ENCODE peak calls at places on chromosome 19, in nine cellular contexts. Y, D, P, K, R, T, U, O and Z are unnamed samples.

GRCh38 chr19:20359933-20360720 is 193.1 kb downstream of the ZNF486 start:
- DNase-seq in D (no peak), P (no peak), U (no peak), O (no peak), K (no peak), R (no peak), Y (no peak), T (no peak), Z (no peak)

GRCh38 chr19:51541458-51542357 is 10.2 kb upstream of the SIGLEC6 start:
- DNase-seq in Y (peak), D (no peak), T (no peak), P (no peak), U (no peak), R (no peak), O (no peak), K (no peak), Z (no peak)

GRCh38 chr19:7540761-7541480 is 5.4 kb downstream of the PNPLA6 start:
- DNase-seq in R (no peak), D (peak), T (no peak), U (no peak), Y (peak), P (no peak), K (no peak), O (peak), Z (no peak)

GRCh38 chr19:18322318-18322758 is 538 bp downstream of the LSM4 start:
- DNase-seq in R (no peak), K (peak), O (peak), Y (no peak), U (peak), T (no peak), D (peak), P (peak), Z (peak)

GRCh38 chr19:48135411-48135810 is 24.8 kb upstream of the PLA2G4C start:
- DNase-seq in Y (no peak), D (no peak), T (no peak), U (no peak), R (no peak), K (peak), P (no peak), O (no peak), Z (no peak)

GRCh38 chr19:30391554-30392551 is 19.7 kb downstream of the ZNF536 start:
- DNase-seq in O (peak), K (no peak), U (no peak), D (peak), P (peak), Y (no peak), T (no peak), R (no peak), Z (no peak)

GRCh38 chr19:47310819-47311218 is 1.2 kb downstream of the C5AR1 start:
- DNase-seq in D (no peak), U (no peak), T (no peak), O (no peak), Y (peak), R (no peak), K (no peak), P (peak), Z (no peak)

GRCh38 chr19:16509141-16510061 is 13.2 kb downstream of the C19orf44 start:
- DNase-seq in T (no peak), Y (no peak), K (no peak), R (no peak), O (peak), U (no peak), P (peak), D (peak), Z (no peak)

GRCh38 chr19:3285647-3286176 is 61.3 kb downstream of the CELF5 start:
- DNase-seq in O (no peak), T (peak), P (no peak), K (no peak), R (peak), Y (peak), D (no peak), U (no peak), Z (no peak)

GRCh38 chr19:55700813-55701212 is 25.8 kb downstream of the EPN1 start:
- DNase-seq in P (no peak), U (no peak), T (no peak), Y (peak), D (no peak), K (no peak), O (no peak), R (no peak), Z (no peak)

GRCh38 chr19:33638167-33639033 is 16.6 kb downstream of the CHST8 start:
- DNase-seq in T (no peak), O (no peak), K (no peak), U (no peak), D (no peak), Y (peak), P (no peak), R (no peak), Z (no peak)

GRCh38 chr19:45814166-45814780 is 835 bp downstream of the RSPH6A start:
- DNase-seq in T (no peak), D (no peak), O (no peak), P (peak), K (no peak), R (no peak), Y (no peak), U (no peak), Z (no peak)

GRCh38 chr19:45817010-45817724 is 2.1 kb upstream of the RSPH6A start:
- DNase-seq in U (peak), Y (peak), D (peak), P (peak), T (peak), R (peak), K (peak), O (peak), Z (peak)

GRCh38 chr19:45816236-45817009 is 1.3 kb upstream of the RSPH6A start:
- DNase-seq in R (no peak), D (no peak), U (no peak), Y (no peak), P (no peak), O (no peak), K (no peak), T (no peak), Z (no peak)

GRCh38 chr19:45814851-45815481 is at the start of gene RSPH6A:
- DNase-seq in D (no peak), Y (no peak), P (no peak), U (no peak), K (no peak), T (no peak), R (no peak), O (no peak), Z (no peak)

DNA sequence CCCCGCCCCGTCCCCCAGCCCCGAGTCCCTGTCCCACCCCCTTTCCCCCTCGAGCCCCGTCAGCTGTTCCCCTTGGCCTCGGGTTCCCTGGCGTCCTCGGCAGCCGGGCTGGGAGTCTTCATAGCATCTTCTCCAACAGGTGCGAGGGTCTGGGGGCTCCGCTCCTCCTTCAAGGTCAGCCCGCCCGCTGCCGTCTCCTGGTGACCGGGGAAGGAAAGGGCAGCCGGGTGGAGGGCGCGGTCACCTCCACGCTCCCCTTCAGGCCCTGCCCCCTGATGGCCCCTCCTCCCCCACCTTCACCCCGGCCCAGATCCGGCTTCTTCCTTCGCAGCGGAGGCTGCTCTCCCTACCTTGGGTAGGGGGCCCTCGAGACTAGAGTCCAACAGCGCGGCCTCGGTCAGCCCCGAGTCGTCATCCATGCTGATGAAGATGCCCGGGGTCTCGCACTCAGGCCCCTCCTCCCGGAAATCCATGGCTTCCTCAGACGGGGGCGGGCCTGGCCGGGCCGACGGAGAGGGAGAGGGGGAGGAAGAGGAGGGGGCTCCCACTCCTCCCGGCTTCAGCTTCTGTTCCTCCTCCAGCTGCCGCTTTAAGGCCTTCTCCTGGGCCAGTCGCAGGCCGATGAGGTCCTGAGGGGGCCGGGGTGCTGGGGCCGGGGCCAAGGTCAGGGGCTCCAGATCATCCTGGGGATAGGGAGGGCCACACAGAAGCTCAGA is 551 bp upstream of the RSPH6A start:
- DNase-seq in K (no peak), D (no peak), P (no peak), R (no peak), U (no peak), T (no peak), O (no peak), Y (no peak), Z (no peak)
- H3K4me3 ChIP-seq in K (peak), D (peak), P (no peak), R (no peak), U (no peak), T (no peak), O (no peak), Y (peak), Z (no peak)

GRCh38 chr19:10009714-10010224 is 535 bp downstream of the COL5A3 start:
- DNase-seq in D (no peak), U (no peak), Y (no peak), P (peak), T (no peak), O (no peak), R (no peak), K (no peak), Z (no peak)
- H3K4me3 ChIP-seq in D (no peak), U (no peak), Y (peak), P (peak), T (no peak), O (peak), R (no peak), K (peak), Z (no peak)

GRCh38 chr19:41325947-41326706 is 16.2 kb downstream of the CCDC97 start:
- DNase-seq in P (peak), K (no peak), Y (no peak), D (peak), O (peak), R (no peak), U (no peak), T (peak), Z (no peak)
- H3K4me3 ChIP-seq in P (peak), K (no peak), Y (peak), D (no peak), O (peak), R (no peak), U (no peak), T (no peak), Z (no peak)

GRCh38 chr19:43774103-43774939 is 6.5 kb downstream of the KCNN4 start:
- DNase-seq in U (peak), T (no peak), P (peak), D (no peak), Y (peak), R (no peak), O (peak), K (peak), Z (no peak)
- H3K4me3 ChIP-seq in U (no peak), T (no peak), P (peak), D (no peak), Y (peak), R (no peak), O (no peak), K (no peak), Z (no peak)

GRCh38 chr19:49891393-49891792 is 5.3 kb downstream of the IL4I1 start:
- DNase-seq in D (no peak), O (no peak), T (no peak), K (no peak), P (no peak), U (no peak), R (no peak), Y (no peak), Z (no peak)

GRCh38 chr19:49888478-49888901 is 8.2 kb downstream of the IL4I1 start:
- DNase-seq in Y (no peak), U (peak), O (no peak), R (no peak), D (no peak), K (no peak), T (no peak), P (no peak), Z (no peak)

GRCh38 chr19:49890349-49891311 is 6.1 kb downstream of the IL4I1 start:
- DNase-seq in U (peak), D (no peak), Y (peak), O (no peak), P (no peak), R (peak), K (peak), T (peak), Z (no peak)

GRCh38 chr19:49889038-49889686 is 7.5 kb downstream of the IL4I1 start:
- DNase-seq in R (no peak), P (no peak), O (no peak), U (no peak), D (no peak), Y (peak), K (no peak), T (no peak), Z (no peak)

DNA sequence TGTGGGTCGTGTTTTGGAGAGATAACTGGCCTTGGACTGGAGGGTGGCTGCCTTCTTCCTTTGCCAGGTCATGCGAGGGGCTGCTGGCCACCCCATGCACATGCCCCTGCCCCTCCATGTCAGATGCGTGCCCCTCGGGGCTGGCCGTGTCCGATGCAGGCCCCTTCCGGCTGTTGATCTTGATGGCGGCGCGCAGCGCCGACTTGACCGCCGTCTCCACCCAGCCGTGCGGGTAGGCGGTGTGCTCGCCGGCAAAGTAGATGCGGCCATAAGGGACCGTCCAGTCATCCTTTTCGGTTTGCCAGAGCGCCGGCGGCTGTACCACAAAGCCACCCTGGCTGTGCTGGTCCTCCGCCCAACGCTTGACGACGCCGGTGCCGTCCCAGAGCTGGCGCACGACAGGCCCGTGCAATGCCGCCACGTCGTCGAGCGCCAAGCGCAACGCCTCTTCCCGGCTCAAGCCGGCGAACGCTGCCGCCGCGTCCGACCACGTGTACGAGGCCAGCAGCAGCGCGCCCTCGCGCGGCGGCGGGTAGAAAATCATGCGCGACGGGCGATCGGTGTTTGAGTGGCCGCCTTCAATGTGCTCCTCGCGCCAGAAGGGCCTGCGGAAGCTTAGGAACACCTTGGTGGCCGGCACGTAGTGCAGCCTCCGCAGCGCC is 6.9 kb downstream of the IL4I1 start:
- DNase-seq in T (peak), D (peak), Y (peak), P (peak), U (peak), O (peak), R (peak), K (peak), Z (peak)
- H3K4me3 ChIP-seq in T (peak), D (no peak), Y (peak), P (no peak), U (no peak), O (peak), R (peak), K (peak), Z (peak)

GRCh38 chr19:35127871-35128270 is 7.0 kb downstream of the LGI4 start:
- DNase-seq in O (no peak), P (no peak), K (no peak), R (no peak), T (no peak), U (no peak), Y (no peak), D (no peak), Z (no peak)

GRCh38 chr19:35125746-35126623 is 8.9 kb downstream of the LGI4 start:
- DNase-seq in U (no peak), T (no peak), K (no peak), D (no peak), O (no peak), Y (no peak), R (no peak), P (no peak), Z (no peak)

GRCh38 chr19:35130761-35131720 is 3.8 kb downstream of the LGI4 start:
- DNase-seq in T (no peak), R (no peak), P (no peak), U (no peak), O (no peak), K (peak), D (no peak), Y (no peak), Z (no peak)

GRCh38 chr19:35126624-35126959 is 8.3 kb downstream of the LGI4 start:
- DNase-seq in Y (no peak), D (no peak), T (no peak), K (no peak), R (no peak), O (no peak), P (no peak), U (no peak), Z (no peak)

GRCh38 chr19:35128398-35129057 is 6.3 kb downstream of the LGI4 start:
- DNase-seq in U (no peak), O (no peak), D (no peak), R (no peak), T (no peak), Y (no peak), P (no peak), K (no peak), Z (no peak)
- H3K4me3 ChIP-seq in U (no peak), O (no peak), D (no peak), R (no peak), T (no peak), Y (no peak), P (no peak), K (no peak), Z (no peak)